ENCODE peak calls at places on chromosome 5, in ten cellular contexts. H is breast epithelium; K is body of pancreas; I is Panc1; U is sigmoid colon; W is Peyer's patch; R is neuronal stem cell; L is SK-N-SH; Q is CD4-positive, CD25-positive, alpha-beta regulatory T cell; N is heart right ventricle. M is an unnamed sample.

GRCh38 chr5:172593306-172593705 is 47.8 kb upstream of the NEURL1B start:
- DNase-seq in H (no peak), K (no peak), I (no peak), U (no peak), W (no peak), R (no peak), L (no peak), Q (no peak), N (no peak), M (no peak)

GRCh38 chr5:91022518-91022917 is 360.6 kb downstream of the ARRDC3 start:
- DNase-seq in H (no peak), K (no peak), I (no peak), U (no peak), W (no peak), R (no peak), L (no peak), Q (no peak), N (no peak), M (no peak)

GRCh38 chr5:78899922-78900362 is 85.2 kb downstream of the ARSB start:
- DNase-seq in H (no peak), K (peak; percentile 67), I (no peak), U (no peak), W (no peak), R (peak; percentile 50), L (no peak), Q (no peak), N (peak; percentile 43), M (no peak)

GRCh38 chr5:34490501-34491250 is 165.5 kb upstream of the RAI14 start:
- DNase-seq in H (no peak), K (no peak), I (no peak), U (no peak), W (no peak), R (no peak), L (no peak), Q (no peak), N (no peak), M (no peak)

GRCh38 chr5:112795342-112795741 is 57.7 kb downstream of the APC start:
- DNase-seq in H (no peak), K (no peak), I (no peak), U (no peak), W (no peak), R (no peak), L (no peak), Q (no peak), N (no peak), M (no peak)

GRCh38 chr5:39716532-39716971 is 291.8 kb upstream of the DAB2 start:
- DNase-seq in H (peak; percentile 54), K (peak; percentile 66), I (peak; percentile 80), U (no peak), W (no peak), R (peak; percentile 27), L (peak; percentile 26), Q (peak; percentile 9), N (peak; percentile 4), M (no peak)

GRCh38 chr5:94690778-94691177 is 72.3 kb downstream of the SLF1 start:
- DNase-seq in H (no peak), K (no peak), I (no peak), U (no peak), W (no peak), R (no peak), L (no peak), Q (no peak), N (no peak), M (no peak)

GRCh38 chr5:61631438-61631941 is 299.4 kb downstream of the ZSWIM6 start:
- DNase-seq in H (no peak), K (peak; percentile 52), I (no peak), U (peak; percentile 89), W (no peak), R (no peak), L (no peak), Q (no peak), N (peak; percentile 52), M (no peak)

GRCh38 chr5:57501414-57502321 is 19.1 kb upstream of the ACTBL2 start:
- DNase-seq in H (no peak), K (no peak), I (no peak), U (no peak), W (no peak), R (no peak), L (peak; percentile 16), Q (no peak), N (peak; percentile 46), M (no peak)

GRCh38 chr5:139912158-139912557 is 116.5 kb downstream of the PSD2 start:
- DNase-seq in H (no peak), K (no peak), I (no peak), U (peak; percentile 37), W (no peak), R (no peak), L (no peak), Q (no peak), N (no peak), M (no peak)

GRCh38 chr5:170418736-170419135 is 29.6 kb upstream of the KCNMB1 start:
- DNase-seq in H (no peak), K (no peak), I (no peak), U (no peak), W (no peak), R (no peak), L (no peak), Q (no peak), N (no peak), M (no peak)
- H3K4me1 ChIP-seq in H (no peaks in the 10 kb centered on the region), K (peaks cover 4% of the 10 kb centered on the region), I (no peaks in the 10 kb centered on the region), U (peaks cover 15% of the 10 kb centered on the region), W (no peaks in the 10 kb centered on the region), R (no peaks in the 10 kb centered on the region), L (no peaks in the 10 kb centered on the region), Q (peaks cover 31% of the 10 kb centered on the region), N (peaks cover 14% of the 10 kb centered on the region), M (peaks cover 8% of the 10 kb centered on the region)

GRCh38 chr5:14234204-14234603 is 91.1 kb downstream of the TRIO start:
- DNase-seq in H (no peak), K (no peak), I (no peak), U (no peak), W (no peak), R (no peak), L (no peak), Q (no peak), N (no peak), M (no peak)
- H3K4me1 ChIP-seq in H (no peaks in the 10 kb centered on the region), K (peaks cover 4% of the 10 kb centered on the region), I (peaks cover 96% of the 10 kb centered on the region), U (peaks cover 47% of the 10 kb centered on the region), W (no peaks in the 10 kb centered on the region), R (peaks cover 5% of the 10 kb centered on the region), L (peaks cover 22% of the 10 kb centered on the region), Q (no peaks in the 10 kb centered on the region), N (peaks cover 28% of the 10 kb centered on the region), M (peaks cover 9% of the 10 kb centered on the region)

GRCh38 chr5:80250801-80251200 is 5.0 kb downstream of the SERINC5 start:
- DNase-seq in H (no peak), K (no peak), I (no peak), U (no peak), W (no peak), R (no peak), L (no peak), Q (no peak), N (no peak), M (no peak)

GRCh38 chr5:80245986-80246781 is 9.7 kb downstream of the SERINC5 start:
- DNase-seq in H (no peak), K (no peak), I (no peak), U (no peak), W (no peak), R (peak; percentile 75), L (no peak), Q (no peak), N (no peak), M (no peak)

GRCh38 chr5:80249876-80250275 is 6.0 kb downstream of the SERINC5 start:
- DNase-seq in H (no peak), K (no peak), I (no peak), U (no peak), W (no peak), R (no peak), L (no peak), Q (no peak), N (no peak), M (no peak)

GRCh38 chr5:80246995-80247729 is 8.7 kb downstream of the SERINC5 start:
- DNase-seq in H (no peak), K (peak; percentile 75), I (peak; percentile 89), U (peak; percentile 73), W (peak; percentile 41), R (peak; percentile 65), L (peak; percentile 48), Q (no peak), N (peak; percentile 52), M (peak; percentile 64)

DNA sequence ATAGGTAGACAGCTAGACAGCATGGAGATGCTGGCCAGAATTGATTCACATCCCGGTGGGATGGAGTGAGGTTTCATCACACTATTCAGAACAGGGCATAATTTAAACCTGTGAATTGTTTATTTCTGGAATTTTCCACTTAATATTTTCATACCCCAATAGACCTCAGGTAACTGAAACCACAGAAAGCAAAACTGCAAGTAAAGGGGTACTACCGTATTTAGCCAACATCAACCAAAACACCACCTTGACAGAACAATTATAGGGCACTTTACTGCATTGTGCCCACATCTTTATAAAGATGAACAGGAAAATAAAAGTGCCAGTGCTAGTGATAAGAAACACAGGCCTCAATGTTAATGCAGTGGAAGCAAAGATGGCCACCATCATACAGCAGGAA is 7.5 kb downstream of the SERINC5 start:
- DNase-seq in H (no peak), K (no peak), I (no peak), U (no peak), W (no peak), R (no peak), L (no peak), Q (no peak), N (no peak), M (no peak)
- H3K4me1 ChIP-seq in H (peaks cover 8% of the 10 kb centered on the region), K (peaks cover 40% of the 10 kb centered on the region), I (peaks cover 31% of the 10 kb centered on the region), U (peaks cover 53% of the 10 kb centered on the region), W (peaks cover 12% of the 10 kb centered on the region), R (peaks cover 15% of the 10 kb centered on the region), L (peaks cover 13% of the 10 kb centered on the region), Q (peaks cover 60% of the 10 kb centered on the region), N (peaks cover 50% of the 10 kb centered on the region), M (peaks cover 50% of the 10 kb centered on the region)

GRCh38 chr5:53424691-53425597 is 55.5 kb upstream of the FST start:
- DNase-seq in H (no peak), K (no peak), I (no peak), U (no peak), W (no peak), R (no peak), L (no peak), Q (no peak), N (no peak), M (no peak)

GRCh38 chr5:53423724-53424123 is 56.7 kb upstream of the FST start:
- DNase-seq in H (no peak), K (no peak), I (no peak), U (no peak), W (no peak), R (no peak), L (no peak), Q (no peak), N (no peak), M (no peak)

GRCh38 chr5:53425598-53426516 is 54.6 kb upstream of the FST start:
- DNase-seq in H (no peak), K (peak; percentile 16), I (no peak), U (no peak), W (no peak), R (peak; percentile 54), L (peak; percentile 36), Q (no peak), N (no peak), M (no peak)

GRCh38 chr5:53419247-53419646 is 61.2 kb upstream of the FST start:
- DNase-seq in H (no peak), K (no peak), I (no peak), U (no peak), W (no peak), R (no peak), L (no peak), Q (no peak), N (no peak), M (no peak)

DNA sequence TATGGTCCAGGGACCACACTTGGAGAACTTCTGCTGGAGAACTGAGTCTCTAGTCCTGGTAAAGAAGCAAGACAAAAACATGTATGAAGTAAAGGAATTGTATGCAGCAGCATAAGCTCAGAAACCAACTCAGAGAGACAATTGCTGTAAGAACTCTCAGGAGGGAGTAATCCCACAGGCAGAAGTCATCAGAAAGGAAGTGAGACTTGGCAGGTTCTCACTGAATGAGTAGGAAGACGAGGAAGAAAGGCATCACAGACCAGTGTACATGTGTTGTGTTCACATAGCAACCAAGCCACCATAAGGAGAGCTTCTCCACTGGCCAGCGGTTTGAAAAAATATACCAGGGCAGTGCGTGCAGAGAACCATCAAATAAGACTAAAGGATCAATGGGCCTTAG is 57.9 kb upstream of the FST start:
- DNase-seq in H (no peak), K (no peak), I (no peak), U (no peak), W (no peak), R (no peak), L (no peak), Q (no peak), N (no peak), M (no peak)
- H3K4me1 ChIP-seq in H (no peaks in the 10 kb centered on the region), K (no peaks in the 10 kb centered on the region), I (no peaks in the 10 kb centered on the region), U (no peaks in the 10 kb centered on the region), W (no peaks in the 10 kb centered on the region), R (peaks cover 10% of the 10 kb centered on the region), L (peaks cover 57% of the 10 kb centered on the region), Q (no peaks in the 10 kb centered on the region), N (peaks cover 6% of the 10 kb centered on the region), M (no peaks in the 10 kb centered on the region)